ENCODE peak calls at places on chromosomes 11 and 22, in four cellular contexts. N is brain pericyte; U is naive thymus-derived CD8-positive, alpha-beta T cell; O is NCI-H1092 treated with DMSO at 0.1 percent for 48 hours. K is an unnamed sample.

GRCh38 chr22:42662114-42663021 is 13.2 kb upstream of the CYB5R3 start:
- DNase-seq in N (no peak), U (peak), O (peak), K (no peak)

GRCh38 chr11:28566643-28567042 is 458.5 kb downstream of the METTL15 start:
- DNase-seq in N (peak), U (no peak), O (no peak), K (peak)

GRCh38 chr11:11985016-11985715 is 23.3 kb downstream of the DKK3 start:
- DNase-seq in N (no peak), U (no peak), O (no peak), K (no peak)

GRCh38 chr22:46827072-46827780 is 64.8 kb downstream of the TBC1D22A start:
- DNase-seq in N (no peak), U (no peak), O (no peak), K (no peak)

GRCh38 chr11:69475141-69475865 is 6.2 kb upstream of the LINC01488 start:
- DNase-seq in N (no peak), U (no peak), O (no peak), K (no peak)

GRCh38 chr22:47151490-47151889 is 389.0 kb downstream of the TBC1D22A start:
- DNase-seq in N (no peak), U (no peak), O (no peak), K (no peak)

GRCh38 chr11:106077609-106078517 is at the start of gene AASDHPPT:
- DNase-seq in N (no peak), U (no peak), O (peak), K (peak)

GRCh38 chr11:92685049-92685448 is 284.4 kb upstream of the MTNR1B start:
- DNase-seq in N (no peak), U (no peak), O (peak), K (no peak)

GRCh38 chr11:46659908-46660307 is 40.5 kb downstream of the ARHGAP1 start:
- DNase-seq in N (no peak), U (no peak), O (no peak), K (no peak)

GRCh38 chr11:32479291-32479690 is 44.0 kb upstream of the WT1 start:
- DNase-seq in N (no peak), U (no peak), O (no peak), K (no peak)

GRCh38 chr22:29105468-29105867 is 32.6 kb downstream of the KREMEN1 start:
- DNase-seq in N (no peak), U (no peak), O (no peak), K (no peak)

GRCh38 chr11:113577356-113578163 is 102.4 kb upstream of the DRD2 start:
- DNase-seq in N (no peak), U (no peak), O (peak), K (no peak)

GRCh38 chr11:90204832-90205646 is 17.8 kb downstream of the CHORDC1 start:
- DNase-seq in N (peak), U (no peak), O (peak), K (no peak)

GRCh38 chr11:86632499-86633269 is 39.7 kb downstream of the ME3 start:
- DNase-seq in N (peak), U (no peak), O (no peak), K (peak)

GRCh38 chr11:116339306-116339705 is 433.5 kb downstream of the BUD13 start:
- DNase-seq in N (no peak), U (no peak), O (no peak), K (no peak)

GRCh38 chr22:39132871-39133524 is 19.5 kb downstream of the CBX7 start:
- DNase-seq in N (no peak), U (no peak), O (no peak), K (no peak)

GRCh38 chr11:1983601-1983961 is 14.1 kb downstream of the H19 start:
- DNase-seq in N (no peak), U (no peak), O (no peak), K (no peak)

GRCh38 chr11:90855531-90855930 is 632.7 kb upstream of the CHORDC1 start:
- DNase-seq in N (no peak), U (no peak), O (no peak), K (no peak)

GRCh38 chr11:128492903-128493569 is 94.3 kb downstream of the ETS1 start:
- DNase-seq in N (no peak), U (no peak), O (no peak), K (no peak)

GRCh38 chr11:34512810-34513673 is 552 bp downstream of the ELF5 start:
- DNase-seq in N (no peak), U (peak), O (peak), K (no peak)

GRCh38 chr11:705646-706438 is at the start of gene EPS8L2:
- DNase-seq in N (no peak), U (no peak), O (no peak), K (no peak)

GRCh38 chr22:23542933-23543332 is 37.2 kb downstream of the IGLL1 start:
- DNase-seq in N (no peak), U (no peak), O (no peak), K (no peak)

GRCh38 chr11:129374081-129374992 is 1.3 kb upstream of the BARX2 start:
- DNase-seq in N (no peak), U (no peak), O (no peak), K (no peak)

GRCh38 chr11:127902405-127902804 is 685.0 kb downstream of the ETS1 start:
- DNase-seq in N (no peak), U (no peak), O (no peak), K (no peak)

GRCh38 chr11:29306527-29306926 is 710.3 kb downstream of the KCNA4 start:
- DNase-seq in N (no peak), U (no peak), O (no peak), K (no peak)

GRCh38 chr11:67435727-67436458 is 1.6 kb downstream of the PTPRCAP start:
- DNase-seq in N (no peak), U (no peak), O (no peak), K (no peak)

GRCh38 chr11:34565417-34566208 is 52.0 kb upstream of the ELF5 start:
- DNase-seq in N (no peak), U (no peak), O (peak), K (no peak)

GRCh38 chr11:86761978-86762377 is 38.4 kb upstream of the PRSS23 start:
- DNase-seq in N (no peak), U (no peak), O (no peak), K (no peak)

GRCh38 chr22:20299736-20300136 is 20.1 kb downstream of the DGCR6L start:
- DNase-seq in N (no peak), U (no peak), O (no peak), K (no peak)

GRCh38 chr11:17649696-17650600 is 69.4 kb upstream of the MYOD1 start:
- DNase-seq in N (no peak), U (no peak), O (no peak), K (no peak)

GRCh38 chr11:32068134-32068533 is 22.7 kb upstream of the RCN1 start:
- DNase-seq in N (no peak), U (no peak), O (no peak), K (no peak)

GRCh38 chr11:68373189-68373809 is 60.9 kb downstream of the LRP5 start:
- DNase-seq in N (no peak), U (no peak), O (no peak), K (no peak)

GRCh38 chr11:8838248-8838647 is 72.7 kb upstream of the AKIP1 start:
- DNase-seq in N (peak), U (no peak), O (no peak), K (no peak)

GRCh38 chr22:50084570-50084969 is 656 bp downstream of the MLC1 start:
- DNase-seq in N (no peak), U (no peak), O (no peak), K (no peak)

K was measured in smooth muscle cell of the brain vasculature.